ENCODE peak calls at places on chromosomes 12 and 14, in six cellular contexts. C is IMR-90, A is mesenchymal stem cell, E is neuronal stem cell, F is H1, N is H9. J is an unnamed sample.

GRCh38 chr12:92463171-92463570 is 239.6 kb upstream of the PLEKHG7 start:
- DNase-seq in C (no peak), A (no peak), E (no peak), F (no peak), N (no peak), J (no peak)

GRCh38 chr14:95267306-95267705 is 52.4 kb downstream of the CLMN start:
- DNase-seq in C (no peak), A (no peak), E (no peak), F (no peak), N (no peak), J (no peak)

GRCh38 chr12:54859502-54859901 is 5.2 kb downstream of the MUCL1 start:
- DNase-seq in C (no peak), A (no peak), E (no peak), F (no peak), N (no peak), J (peak; percentile 22)

GRCh38 chr14:68145036-68145435 is 325.5 kb downstream of the RAD51B start:
- DNase-seq in C (no peak), A (no peak), E (no peak), F (no peak), N (no peak), J (peak; percentile 39)

GRCh38 chr14:65478596-65478995 is 66.1 kb downstream of the FUT8 start:
- DNase-seq in C (peak; percentile 10), A (peak; percentile 31), E (no peak), F (no peak), N (no peak), J (no peak)

GRCh38 chr12:23548742-23549141 is 400.7 kb downstream of the SOX5 start:
- DNase-seq in C (no peak), A (no peak), E (no peak), F (no peak), N (no peak), J (no peak)

GRCh38 chr12:81329088-81329487 is 251.2 kb downstream of the ACSS3 start:
- DNase-seq in C (peak; percentile 2), A (peak; percentile 10), E (no peak), F (peak; percentile 49), N (peak; percentile 72), J (peak; percentile 80)

GRCh38 chr12:53287741-53288216 is 7.6 kb upstream of the PFDN5 start:
- DNase-seq in C (peak; percentile 61), A (peak; percentile 73), E (peak; percentile 39), F (peak; percentile 81), N (peak; percentile 77), J (peak; percentile 80)

GRCh38 chr12:93197067-93197593 is 180.6 kb upstream of the NUDT4 start:
- DNase-seq in C (peak; percentile 54), A (no peak), E (no peak), F (no peak), N (no peak), J (no peak)

GRCh38 chr12:5476356-5476755 is 44.4 kb downstream of the NTF3 start:
- DNase-seq in C (no peak), A (no peak), E (no peak), F (no peak), N (no peak), J (no peak)

GRCh38 chr14:94357166-94357565 is 31.2 kb downstream of the SERPINA1 start:
- DNase-seq in C (no peak), A (no peak), E (no peak), F (no peak), N (no peak), J (no peak)

DNA sequence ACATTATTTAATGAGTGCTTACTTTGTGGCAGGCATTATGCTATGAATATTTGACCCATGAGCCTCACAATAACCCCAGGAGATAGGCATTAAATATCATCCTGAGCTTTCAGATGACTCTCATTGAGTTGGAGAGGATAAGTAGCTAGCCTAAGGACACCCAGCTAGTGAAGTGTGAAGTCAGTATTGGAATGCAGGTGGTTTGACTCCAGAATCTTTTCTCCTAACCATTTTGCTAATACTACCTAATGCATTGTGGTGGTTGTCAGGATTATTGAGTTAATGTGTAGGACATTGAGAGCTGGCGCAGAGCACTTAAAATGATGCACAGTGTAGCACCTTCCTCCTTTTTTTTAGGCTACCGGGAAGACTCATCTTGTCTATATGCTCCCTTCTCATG is 3.8 kb upstream of the CDKL1 start:
- DNase-seq in C (no peak), A (no peak), E (no peak), F (no peak), N (no peak), J (no peak)
- H2BK15ac ChIP-seq in C (peak overlapping the region; percentile 80), A (no peak overlapping the region), E (no peak overlapping the region), F (no peak overlapping the region), N (no peak overlapping the region), J (no peak overlapping the region)

GRCh38 chr14:99598774-99599173 is 5.2 kb downstream of the CCDC85C start:
- DNase-seq in C (no peak), A (no peak), E (peak; percentile 76), F (no peak), N (no peak), J (no peak)

GRCh38 chr14:99599440-99599839 is 4.6 kb downstream of the CCDC85C start:
- DNase-seq in C (no peak), A (no peak), E (no peak), F (no peak), N (no peak), J (no peak)

GRCh38 chr14:99602054-99602787 is 1.8 kb downstream of the CCDC85C start:
- DNase-seq in C (peak; percentile 37), A (no peak), E (no peak), F (no peak), N (no peak), J (no peak)

GRCh38 chr14:99601301-99601945 is 2.6 kb downstream of the CCDC85C start:
- DNase-seq in C (peak; percentile 65), A (no peak), E (no peak), F (no peak), N (no peak), J (no peak)

GRCh38 chr14:99600232-99600888 is 3.6 kb downstream of the CCDC85C start:
- DNase-seq in C (no peak), A (no peak), E (no peak), F (no peak), N (no peak), J (peak; percentile 57)
- H3K27ac ChIP-seq in C (peak overlapping the region; percentile 9), A (no peak overlapping the region), E (no peak overlapping the region), F (no peak overlapping the region), N (no peak overlapping the region), J (no peak overlapping the region)

DNA sequence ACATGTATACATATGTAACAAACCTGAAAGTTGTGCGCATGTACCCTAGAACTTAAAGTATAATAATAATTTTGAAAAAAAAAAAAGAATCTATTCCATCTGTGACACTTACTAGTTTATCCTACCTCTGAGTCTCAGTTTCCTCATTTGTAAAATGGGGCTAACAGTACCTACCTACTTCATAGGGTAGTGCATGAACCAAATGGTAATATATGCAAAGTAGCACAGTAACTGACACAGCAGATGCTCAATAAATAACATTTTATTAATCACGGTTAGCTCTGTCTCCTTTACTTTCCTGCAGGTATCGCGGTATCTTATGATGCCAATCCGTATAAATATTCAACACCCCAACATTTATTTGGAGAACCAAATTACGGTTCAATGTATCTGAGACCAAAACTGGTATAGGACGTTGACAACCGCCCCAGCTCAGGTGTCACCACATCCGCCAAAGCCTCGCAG is 703 bp downstream of the TMED10 start:
- DNase-seq in C (peak; percentile 35), A (no peak), E (no peak), F (no peak), N (no peak), J (no peak)
- H2BK5ac ChIP-seq in C (peak overlapping the region; percentile 77), A (peak overlapping the region; percentile 33), E (no peak overlapping the region), F (no peak overlapping the region), N (no peak overlapping the region), J (no peak overlapping the region)

DNA sequence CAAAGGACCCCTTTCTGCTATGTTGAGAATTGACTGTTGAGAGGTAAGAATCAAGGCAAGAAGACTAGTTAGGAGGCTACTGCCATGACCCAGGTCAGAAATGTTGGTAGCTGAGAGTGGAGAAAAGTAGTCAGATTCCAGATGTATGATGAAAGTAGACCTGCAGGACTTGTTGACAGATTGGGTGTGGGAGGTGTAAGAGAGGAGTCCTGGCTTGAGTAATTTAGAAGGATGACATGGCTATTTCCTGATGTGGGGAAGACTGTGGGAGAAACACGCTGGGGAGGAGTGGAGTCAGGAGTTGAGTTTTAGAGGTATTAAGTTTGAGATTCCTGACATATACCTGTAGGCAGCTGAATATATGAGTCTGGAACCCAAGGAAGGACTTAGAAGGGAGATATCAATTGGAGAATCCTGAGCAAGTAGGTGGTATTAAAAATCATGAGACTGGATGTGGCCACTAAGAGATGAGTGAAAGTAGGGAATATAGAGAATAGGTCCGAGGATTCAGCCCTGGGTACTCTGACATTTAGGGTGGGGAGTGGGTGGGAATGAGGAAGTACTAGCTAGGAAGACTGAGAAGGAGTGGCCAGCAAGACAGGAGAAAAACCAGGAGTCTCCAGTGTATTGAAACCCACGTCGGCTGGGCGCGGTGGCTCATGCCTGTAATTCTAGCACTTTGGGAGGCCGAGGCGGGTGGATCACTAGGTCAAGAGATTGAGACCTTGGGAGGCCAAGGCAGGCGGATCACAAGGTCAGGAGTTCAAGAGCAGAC is 12.6 kb upstream of the DDX47 start:
- DNase-seq in C (peak; percentile 74), A (no peak), E (no peak), F (no peak), N (no peak), J (no peak)
- H2BK15ac ChIP-seq in C (no peak overlapping the region), A (no peak overlapping the region), E (no peak overlapping the region), F (no peak overlapping the region), N (no peak overlapping the region), J (no peak overlapping the region)

GRCh38 chr12:105220150-105220928 is 15.6 kb downstream of the APPL2 start:
- DNase-seq in C (no peak), A (no peak), E (no peak), F (no peak), N (no peak), J (no peak)
- H3K27ac ChIP-seq in C (no peak overlapping the region), A (no peak overlapping the region), E (no peak overlapping the region), F (no peak overlapping the region), N (no peak overlapping the region), J (no peak overlapping the region)

DNA sequence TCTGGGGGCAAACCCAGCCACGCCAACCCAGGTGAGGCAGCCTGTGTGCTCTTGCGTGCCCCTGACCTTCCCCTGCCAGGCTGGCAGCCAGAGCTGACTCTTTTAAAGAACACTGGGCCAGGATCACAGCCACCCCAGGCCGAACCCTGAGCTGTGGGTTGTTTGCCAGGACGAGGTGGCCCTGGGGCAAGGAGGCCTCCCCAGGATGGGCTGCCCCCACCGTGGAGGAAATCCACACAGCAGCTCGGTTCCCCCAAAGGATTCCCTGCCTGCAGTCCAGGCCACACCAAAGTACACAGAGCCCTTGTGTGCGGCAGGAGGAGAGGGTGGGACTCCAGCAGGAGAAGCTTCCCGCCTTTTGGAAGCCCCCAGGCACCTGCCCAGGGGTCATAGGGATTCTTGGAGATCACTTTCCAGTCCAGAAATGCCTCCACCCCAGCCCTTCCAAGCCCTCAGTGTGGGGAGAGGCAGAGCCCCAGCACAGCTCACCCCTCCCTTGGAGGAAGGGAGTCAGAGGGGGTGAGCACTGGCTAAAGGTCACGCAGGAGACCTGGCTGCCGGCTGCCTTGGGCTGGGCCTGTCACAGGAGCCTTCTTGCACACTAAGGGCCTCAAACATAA is 115.6 kb downstream of the CALM1 start:
- DNase-seq in C (no peak), A (no peak), E (no peak), F (no peak), N (no peak), J (no peak)
- H2BK5ac ChIP-seq in C (no peak overlapping the region), A (no peak overlapping the region), E (peak overlapping the region; percentile 6), F (peak overlapping the region; percentile 73), N (no peak overlapping the region), J (no peak overlapping the region)

J was measured in mesendoderm.